ENCODE peak calls at places on chromosomes 11 and 22, in seven cellular contexts. A, U, T, C, W, H and R are unnamed samples. For H3K4me1, the result is how much of the 10 kb centered on the place peaks cover.

GRCh38 chr22:26590525-26590858 is 560 bp upstream of the TPST2 start:
- DNase-seq in A (no peak), U (no peak), T (no peak), C (no peak), W (no peak), H (peak), R (no peak)

GRCh38 chr11:83681045-83681781 is 395.0 kb upstream of the CCDC90B start:
- DNase-seq in A (peak), U (no peak), T (peak), C (no peak), W (peak), H (no peak), R (no peak)

GRCh38 chr11:117597083-117597482 is 199.9 kb downstream of the DSCAML1 start:
- DNase-seq in A (peak), U (no peak), T (no peak), C (peak), W (peak), H (peak), R (no peak)

GRCh38 chr11:129896062-129896461 is 684 bp upstream of the NFRKB start:
- DNase-seq in A (no peak), U (no peak), T (no peak), C (no peak), W (no peak), H (peak), R (no peak)

GRCh38 chr11:76170473-76170872 is 35.8 kb downstream of the WNT11 start:
- DNase-seq in A (no peak), U (no peak), T (no peak), C (no peak), W (no peak), H (no peak), R (no peak)

GRCh38 chr11:121886956-121887355 is 229.1 kb downstream of the BLID start:
- DNase-seq in A (no peak), U (no peak), T (no peak), C (no peak), W (no peak), H (no peak), R (no peak)

GRCh38 chr22:44975444-44976262 is 34.2 kb downstream of the PHF21B start:
- DNase-seq in A (peak), U (peak), T (peak), C (peak), W (peak), H (peak), R (peak)

GRCh38 chr22:19937616-19938473 is 3.7 kb upstream of the COMT start:
- DNase-seq in A (no peak), U (peak), T (peak), C (no peak), W (no peak), H (peak), R (no peak)

GRCh38 chr22:37905534-37906363 is at the start of gene MICALL1:
- DNase-seq in A (peak), U (peak), T (peak), C (peak), W (no peak), H (peak), R (no peak)

GRCh38 chr11:75853971-75854370 is 39.0 kb downstream of the UVRAG start:
- DNase-seq in A (no peak), U (no peak), T (no peak), C (no peak), W (no peak), H (no peak), R (no peak)

GRCh38 chr11:1573847-1574255 is 1.8 kb upstream of the DUSP8 start:
- DNase-seq in A (no peak), U (peak), T (peak), C (no peak), W (no peak), H (no peak), R (no peak)

GRCh38 chr22:46074771-46075551 is 75.4 kb upstream of the PPARA start:
- DNase-seq in A (no peak), U (peak), T (no peak), C (no peak), W (no peak), H (no peak), R (no peak)

GRCh38 chr22:44620129-44620840 is 81.7 kb upstream of the PRR5 start:
- DNase-seq in A (no peak), U (peak), T (no peak), C (peak), W (peak), H (peak), R (peak)

GRCh38 chr11:129785383-129786111 is 30.1 kb upstream of the TMEM45B start:
- DNase-seq in A (no peak), U (no peak), T (no peak), C (no peak), W (no peak), H (peak), R (no peak)

GRCh38 chr11:124937336-124937935 is 1.6 kb upstream of the HEPACAM start:
- DNase-seq in A (no peak), U (no peak), T (no peak), C (no peak), W (no peak), H (no peak), R (no peak)
- H3K27ac ChIP-seq in A (no peak), U (no peak), T (no peak), C (no peak), W (no peak), H (no peak), R (no peak)

GRCh38 chr22:29623553-29624169 is 20.2 kb downstream of the NF2 start:
- DNase-seq in A (no peak), U (no peak), T (no peak), C (no peak), W (no peak), H (peak), R (no peak)
- H3K4me1 ChIP-seq in A (under half), U (half or more), T (under half), C (under half), W (under half), H (under half), R (under half)

DNA sequence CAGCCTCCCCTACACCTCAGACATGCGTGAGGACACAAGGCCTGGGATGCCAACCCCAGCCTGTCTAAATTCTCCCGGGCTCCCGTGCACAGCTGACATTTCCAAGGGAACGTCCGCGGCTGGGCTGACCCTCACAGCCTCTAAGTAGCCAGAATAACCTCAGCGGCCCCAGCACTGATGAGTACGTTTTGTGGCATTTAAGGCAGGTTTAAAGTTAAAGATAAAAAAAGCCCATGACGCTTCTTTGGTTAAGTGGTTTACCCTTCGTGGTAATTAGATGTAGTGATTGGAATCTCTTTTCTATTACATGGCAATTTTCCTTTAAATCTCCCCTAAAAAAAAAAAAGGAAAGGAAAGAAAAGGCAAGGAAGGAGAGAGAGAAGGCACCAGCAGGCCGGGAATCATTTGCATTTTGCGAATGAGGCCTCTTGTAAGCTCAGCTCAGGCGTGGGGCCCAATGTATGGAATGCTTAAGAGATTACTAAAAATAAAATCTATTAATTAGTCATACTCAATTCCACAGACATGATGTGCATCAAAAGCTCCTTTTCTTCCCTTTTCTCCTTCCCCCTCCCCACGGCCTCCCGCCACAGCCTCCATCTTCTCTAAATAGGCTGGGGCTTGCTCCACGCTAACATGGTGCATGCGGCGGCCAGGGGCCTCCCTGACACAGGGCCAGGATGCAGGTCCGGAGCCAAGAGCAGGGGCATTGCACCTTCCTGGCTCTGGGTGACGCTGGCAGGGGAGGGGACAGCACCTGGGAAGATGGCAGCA is 44.1 kb downstream of the MACROD1 start:
- DNase-seq in A (no peak), U (no peak), T (no peak), C (no peak), W (no peak), H (peak), R (no peak)
- H3K27ac ChIP-seq in A (no peak), U (no peak), T (peak), C (no peak), W (peak), H (peak), R (no peak)

DNA sequence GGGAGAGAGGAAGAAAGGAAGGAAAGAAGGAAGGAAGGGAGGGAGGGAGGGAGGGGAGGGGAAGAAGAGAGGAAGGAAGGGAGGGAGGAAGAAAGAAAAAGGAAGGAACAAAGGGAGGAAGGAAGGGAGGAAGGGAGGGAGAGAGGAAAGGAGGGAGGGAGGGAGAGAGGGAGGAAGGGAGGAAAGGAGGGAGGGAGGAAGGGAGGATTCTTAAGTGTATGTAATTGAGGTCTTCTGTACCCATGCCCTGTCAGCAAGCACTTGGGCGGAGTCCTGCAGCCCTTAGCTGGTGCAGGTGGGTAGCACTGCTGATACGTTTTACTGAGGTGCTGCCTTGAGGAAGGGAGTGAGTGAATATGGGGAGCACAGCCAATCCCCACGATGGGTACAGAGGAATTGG is 56.9 kb upstream of the RASD2 start:
- DNase-seq in A (no peak), U (no peak), T (no peak), C (no peak), W (no peak), H (no peak), R (no peak)
- H3K4me1 ChIP-seq in A (under half), U (under half), T (under half), C (under half), W (under half), H (under half), R (under half)

DNA sequence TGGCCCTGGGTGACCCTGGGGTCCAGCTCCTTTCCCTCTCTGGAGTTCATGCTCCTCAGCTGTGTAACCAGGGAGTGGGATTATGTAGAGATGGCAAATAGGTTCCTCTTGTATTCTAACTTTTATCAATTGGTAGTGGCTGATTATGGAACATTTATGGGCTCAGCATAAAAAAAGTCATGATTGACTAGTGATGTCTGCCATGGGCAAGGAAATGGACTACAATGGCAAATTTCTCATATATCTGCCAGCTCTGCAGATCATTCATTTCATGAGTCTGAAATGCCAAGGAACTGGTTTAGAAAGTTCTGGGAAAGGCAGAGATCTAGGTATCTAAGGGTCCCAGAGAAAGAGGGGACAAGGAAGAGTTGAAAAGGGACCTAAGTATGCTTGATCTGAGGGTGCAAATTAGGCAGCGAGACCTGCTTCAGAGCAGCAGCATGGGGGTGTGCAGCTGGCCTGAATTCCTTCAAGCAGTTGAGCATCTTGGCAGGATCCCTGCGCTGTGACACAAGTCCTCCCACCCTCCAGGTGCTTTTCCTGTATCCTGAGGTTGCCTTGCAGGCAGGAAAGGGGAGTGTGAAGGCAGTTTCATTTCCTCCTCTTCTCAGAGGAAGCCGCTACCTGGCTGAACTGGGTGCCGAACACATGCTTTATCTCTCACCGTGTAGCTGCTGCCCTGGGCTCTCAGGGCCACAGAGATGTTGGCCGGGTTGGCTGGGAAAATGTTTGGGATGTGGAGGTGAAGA is 10.4 kb downstream of the SLC15A3 start:
- DNase-seq in A (no peak), U (no peak), T (no peak), C (no peak), W (no peak), H (no peak), R (no peak)
- H3K27ac ChIP-seq in A (no peak), U (no peak), T (no peak), C (no peak), W (no peak), H (no peak), R (no peak)

DNA sequence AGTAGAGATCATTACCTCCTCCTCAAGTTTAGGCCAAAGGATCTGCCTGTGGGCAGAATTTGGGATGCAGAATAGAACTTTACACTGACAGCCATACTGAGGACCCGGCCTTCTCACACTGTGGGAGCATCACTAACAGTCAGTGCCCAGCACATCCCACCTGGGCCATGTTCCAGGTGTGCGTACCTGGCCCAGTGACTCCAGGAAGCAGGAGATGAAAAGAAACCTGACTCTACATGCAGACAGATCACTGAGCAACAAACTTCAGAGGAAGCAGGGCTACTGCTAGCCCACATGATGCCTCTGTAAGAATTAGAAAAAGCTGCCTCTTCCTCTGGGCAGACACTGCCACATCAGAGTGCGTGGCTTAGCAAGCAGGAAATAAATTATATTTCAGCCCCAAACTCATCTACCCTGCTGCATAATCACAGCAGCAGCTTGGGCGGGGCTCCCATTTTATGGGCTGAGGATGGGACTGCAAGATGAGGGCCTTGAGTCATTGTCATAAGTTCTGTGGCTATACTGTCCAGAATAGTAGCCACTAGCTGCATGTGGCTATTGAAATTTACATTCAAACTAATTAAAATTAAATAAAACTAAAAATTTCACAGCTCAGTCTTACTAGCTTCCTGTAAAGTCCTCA is 6.0 kb upstream of the LMO2 start:
- DNase-seq in A (no peak), U (no peak), T (peak), C (no peak), W (no peak), H (no peak), R (no peak)
- H3K4me1 ChIP-seq in A (under half), U (under half), T (under half), C (under half), W (under half), H (under half), R (under half)

DNA sequence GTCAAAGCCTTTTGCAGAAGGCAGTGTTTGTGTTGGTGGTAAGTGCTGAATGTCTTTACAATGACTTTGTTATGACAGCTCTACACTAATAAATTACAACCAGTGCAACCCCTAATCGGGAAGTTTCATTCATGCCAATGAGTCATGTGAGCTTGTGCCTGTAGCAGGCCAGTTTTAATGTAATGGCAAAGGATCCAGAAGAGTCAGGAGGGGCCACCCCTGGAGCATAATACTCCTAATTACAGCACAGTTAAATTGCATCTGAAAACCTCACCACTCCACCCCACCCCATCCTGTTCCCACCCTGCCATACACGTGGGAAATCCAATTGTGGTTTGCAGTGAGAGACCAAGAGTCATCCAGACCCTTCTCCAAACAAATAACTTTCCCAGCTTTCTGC is 277.4 kb upstream of the FAT3 start:
- DNase-seq in A (no peak), U (peak), T (peak), C (no peak), W (no peak), H (peak), R (no peak)
- H3K27ac ChIP-seq in A (no peak), U (no peak), T (no peak), C (no peak), W (no peak), H (no peak), R (no peak)

GRCh38 chr11:128687321-128687720 is 6.6 kb upstream of the FLI1 start:
- DNase-seq in A (no peak), U (no peak), T (no peak), C (no peak), W (no peak), H (no peak), R (no peak)

GRCh38 chr11:128686045-128686741 is 7.7 kb upstream of the FLI1 start:
- DNase-seq in A (no peak), U (no peak), T (no peak), C (no peak), W (no peak), H (no peak), R (no peak)

GRCh38 chr11:128684582-128685382 is 9.1 kb upstream of the FLI1 start:
- DNase-seq in A (no peak), U (no peak), T (no peak), C (no peak), W (no peak), H (no peak), R (no peak)

GRCh38 chr11:128686745-128687177 is 7.1 kb upstream of the FLI1 start:
- DNase-seq in A (no peak), U (peak), T (no peak), C (peak), W (no peak), H (peak), R (no peak)

DNA sequence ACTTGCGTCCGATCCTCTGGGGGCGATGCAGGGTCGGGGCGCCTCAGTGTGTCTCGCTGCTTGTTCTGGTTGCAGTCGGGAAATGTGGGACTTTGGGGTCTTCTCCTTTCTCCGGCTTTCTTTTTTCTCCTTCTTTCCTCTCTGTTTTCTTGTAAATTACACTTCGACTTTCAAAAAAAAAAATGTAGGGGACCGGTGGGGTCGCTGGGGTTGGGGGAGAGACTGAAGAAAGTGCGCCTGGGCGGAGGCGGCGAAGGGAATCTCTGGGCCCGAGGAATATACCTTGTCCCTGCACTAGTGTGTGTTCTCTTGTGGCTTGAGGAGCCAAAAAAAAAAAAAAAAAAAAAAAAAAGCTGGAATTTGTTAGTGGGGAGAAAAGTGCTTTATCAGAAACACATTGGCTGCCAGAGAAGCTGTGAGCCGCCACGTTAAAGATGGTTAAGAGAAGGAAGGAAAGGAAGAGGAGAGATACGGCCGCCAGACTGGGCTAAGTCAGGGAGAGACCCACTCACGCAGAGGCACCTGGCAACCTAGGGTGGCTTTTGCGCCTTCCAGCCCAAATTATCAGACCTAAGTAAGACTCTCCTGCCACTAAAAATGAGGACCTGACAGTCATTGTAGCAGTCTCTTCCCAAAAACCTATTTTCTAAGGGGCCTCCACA is 8.4 kb upstream of the FLI1 start:
- DNase-seq in A (no peak), U (no peak), T (no peak), C (no peak), W (no peak), H (no peak), R (no peak)
- H3K4me1 ChIP-seq in A (under half), U (under half), T (under half), C (under half), W (under half), H (under half), R (under half)

GRCh38 chr22:39206491-39206890 is 38.3 kb downstream of the PDGFB start:
- DNase-seq in A (no peak), U (no peak), T (no peak), C (no peak), W (no peak), H (no peak), R (no peak)

GRCh38 chr22:39212721-39213376 is 31.9 kb downstream of the PDGFB start:
- DNase-seq in A (no peak), U (no peak), T (no peak), C (no peak), W (no peak), H (peak), R (no peak)

GRCh38 chr22:39208013-39208680 is 36.6 kb downstream of the PDGFB start:
- DNase-seq in A (no peak), U (no peak), T (no peak), C (no peak), W (no peak), H (no peak), R (no peak)

GRCh38 chr22:39207141-39208012 is 37.4 kb downstream of the PDGFB start:
- DNase-seq in A (no peak), U (peak), T (no peak), C (no peak), W (no peak), H (peak), R (no peak)

GRCh38 chr22:39209756-39210155 is 35.0 kb downstream of the PDGFB start:
- DNase-seq in A (no peak), U (peak), T (no peak), C (no peak), W (no peak), H (no peak), R (no peak)
- H3K27ac ChIP-seq in A (no peak), U (no peak), T (no peak), C (no peak), W (no peak), H (no peak), R (no peak)

GRCh38 chr11:45920531-45921477 is 1.7 kb upstream of the LARGE2 start:
- DNase-seq in A (no peak), U (no peak), T (no peak), C (no peak), W (no peak), H (no peak), R (no peak)
- H3K4me1 ChIP-seq in A (under half), U (half or more), T (under half), C (under half), W (under half), H (under half), R (under half)